ENCODE peak calls at places on chromosomes 1 and 21, in eight cellular contexts. X is NCI-H524; G is HEK293T; D is astrocyte of the spinal cord; Y is T-helper 2 cell; Q is stimulated activated CD8-positive, alpha-beta memory T cell treated with anti-CD3 and anti-CD28 coated beads, Interleukin-7, amount 100 ng/mL, for 1 hour; C is HuH-7.5; O is NCI-H2029 treated with DMSO at 0.1 percent for 48 hours. Z is an unnamed sample.

GRCh38 chr1:30008998-30009657 is 714.3 kb downstream of the MATN1 start:
- DNase-seq in Q (no peak), G (no peak), X (no peak), D (no peak), C (no peak), Y (no peak), O (no peak), Z (peak; percentile 21)

GRCh38 chr1:3369437-3370076 is 84.9 kb upstream of the ARHGEF16 start:
- DNase-seq in X (no peak), Y (no peak), O (no peak), D (peak; percentile 92), Q (no peak), C (no peak), G (no peak), Z (no peak)

GRCh38 chr1:185996211-185996610 is 262.0 kb downstream of the HMCN1 start:
- DNase-seq in D (peak; percentile 79), C (no peak), X (no peak), Q (no peak), Y (no peak), O (no peak), G (no peak), Z (no peak)

GRCh38 chr1:65050735-65051134 is 84.4 kb upstream of the JAK1 start:
- DNase-seq in G (no peak), C (no peak), Y (no peak), Q (no peak), O (peak; percentile 99), X (no peak), D (no peak), Z (no peak)

GRCh38 chr1:73104749-73105148 is 822.4 kb upstream of the NEGR1 start:
- DNase-seq in C (no peak), Y (no peak), O (no peak), G (no peak), D (no peak), X (no peak), Q (no peak), Z (no peak)

GRCh38 chr1:202133016-202133415 is 10.3 kb downstream of the GPR37L1 start:
- DNase-seq in Y (no peak), Q (no peak), X (no peak), O (no peak), C (no peak), D (no peak), G (no peak), Z (no peak)

GRCh38 chr1:239538244-239538988 is 152.0 kb downstream of the CHRM3 start:
- DNase-seq in O (no peak), Q (no peak), G (no peak), X (no peak), C (no peak), Y (no peak), D (no peak), Z (no peak)

GRCh38 chr1:171794085-171794484 is 12.6 kb downstream of the METTL13 start:
- DNase-seq in Y (peak; percentile 70), O (no peak), C (no peak), D (peak; percentile 57), Q (no peak), G (no peak), X (no peak), Z (no peak)

GRCh38 chr21:25911730-25912401 is 177.1 kb downstream of the GABPA start:
- DNase-seq in Q (no peak), X (no peak), G (no peak), O (peak; percentile 65), D (no peak), C (no peak), Y (no peak), Z (no peak)

GRCh38 chr1:8121261-8122159 is 95.4 kb upstream of the ERRFI1 start:
- DNase-seq in Q (no peak), X (no peak), O (no peak), D (peak; percentile 98), Y (no peak), G (no peak), C (no peak), Z (no peak)

GRCh38 chr21:35963920-35964451 is 96.3 kb downstream of the SETD4 start:
- DNase-seq in G (no peak), D (no peak), Y (no peak), O (no peak), Q (no peak), C (no peak), X (no peak), Z (peak; percentile 87)

GRCh38 chr1:235632538-235633219 is 16.9 kb downstream of the GNG4 start:
- DNase-seq in Y (no peak), G (no peak), D (peak; percentile 66), X (no peak), Q (no peak), O (no peak), C (no peak), Z (no peak)

GRCh38 chr1:80153762-80154555 is 1147.4 kb upstream of the ADGRL4 start:
- DNase-seq in X (no peak), D (peak; percentile 12), C (no peak), Q (no peak), O (no peak), G (no peak), Y (no peak), Z (no peak)

GRCh38 chr1:178518894-178519293 is 6.0 kb downstream of the TEX35 start:
- DNase-seq in O (no peak), G (no peak), X (no peak), Y (no peak), Q (no peak), C (no peak), D (no peak), Z (no peak)

GRCh38 chr21:46667191-46667734 is 31.8 kb downstream of the PRMT2 start:
- DNase-seq in Q (no peak), O (no peak), G (no peak), X (no peak), D (peak; percentile 36), Y (peak; percentile 29), C (no peak), Z (peak; percentile 57)

GRCh38 chr1:53553734-53554509 is 94.7 kb downstream of the DMRTB1 start:
- DNase-seq in D (no peak), Q (no peak), G (no peak), O (no peak), C (no peak), X (peak; percentile 80), Y (no peak), Z (peak; percentile 39)

GRCh38 chr1:108591471-108591870 is 31.6 kb downstream of the EEIG2 start:
- DNase-seq in Y (no peak), Q (no peak), C (no peak), X (no peak), D (no peak), G (no peak), O (no peak), Z (peak; percentile 60)

GRCh38 chr1:182370532-182370931 is 21.1 kb downstream of the GLUL start:
- DNase-seq in C (no peak), O (no peak), Q (no peak), D (no peak), G (no peak), X (no peak), Y (no peak), Z (peak; percentile 61)

GRCh38 chr1:235939488-235939775 is 72.7 kb upstream of the LYST start:
- DNase-seq in X (no peak), G (no peak), C (no peak), Q (no peak), O (no peak), Y (no peak), D (no peak), Z (no peak)

GRCh38 chr1:8252266-8252951 is 65.5 kb upstream of the SLC45A1 start:
- DNase-seq in Q (no peak), O (peak; percentile 1), C (no peak), G (no peak), Y (no peak), D (no peak), X (no peak), Z (no peak)

GRCh38 chr21:33688343-33688742 is 46.0 kb downstream of the ITSN1 start:
- DNase-seq in X (no peak), D (no peak), G (no peak), Y (no peak), O (no peak), Q (no peak), C (no peak), Z (no peak)

GRCh38 chr1:11838349-11839272 is 9.0 kb downstream of the NPPA start:
- DNase-seq in O (no peak), G (peak; percentile 91), Y (peak; percentile 68), D (peak; percentile 45), Q (peak; percentile 58), X (no peak), C (peak; percentile 87), Z (peak; percentile 84)

GRCh38 chr1:112507336-112507735 is 1.4 kb upstream of the WNT2B start:
- DNase-seq in D (no peak), Y (no peak), Q (no peak), G (no peak), C (no peak), X (no peak), O (no peak), Z (no peak)

GRCh38 chr1:13836136-13836535 is 136.1 kb downstream of the PRDM2 start:
- DNase-seq in G (no peak), O (no peak), X (no peak), Y (no peak), C (no peak), Q (no peak), D (no peak), Z (no peak)